ENCODE peak calls at places on chromosomes 11 and 22, in ten cellular contexts. One of them, this sample, is unnamed.

GRCh38 chr11:724063-724732 is 18.2 kb downstream of the EPS8L2 start:
- DNase-seq in GM12878: no peak
- DNase-seq in transverse colon: no peak
- DNase-seq in H1: no peak
- DNase-seq in stomach: no peak
- DNase-seq in K562: peak
- DNase-seq in upper lobe of left lung: no peak
- DNase-seq in ovary: no peak
- DNase-seq in A549: no peak
- DNase-seq in tibial nerve: no peak
- DNase-seq in this sample: no peak

GRCh38 chr22:50278461-50278860 is 8.3 kb upstream of the MAPK11 start:
- DNase-seq in ovary: no peak
- DNase-seq in upper lobe of left lung: no peak
- DNase-seq in H1: no peak
- DNase-seq in GM12878: no peak
- DNase-seq in K562: no peak
- DNase-seq in stomach: no peak
- DNase-seq in A549: no peak
- DNase-seq in transverse colon: no peak
- DNase-seq in tibial nerve: no peak
- DNase-seq in this sample: no peak

GRCh38 chr11:120137611-120138521 is at the start of gene TRIM29:
- DNase-seq in stomach: peak
- DNase-seq in ovary: no peak
- DNase-seq in H1: peak
- DNase-seq in tibial nerve: peak
- DNase-seq in transverse colon: peak
- DNase-seq in A549: no peak
- DNase-seq in upper lobe of left lung: no peak
- DNase-seq in K562: no peak
- DNase-seq in GM12878: no peak
- DNase-seq in this sample: peak

GRCh38 chr11:92556435-92556834 is 331.8 kb downstream of the FAT3 start:
- DNase-seq in transverse colon: no peak
- DNase-seq in A549: no peak
- DNase-seq in K562: no peak
- DNase-seq in ovary: no peak
- DNase-seq in GM12878: no peak
- DNase-seq in tibial nerve: no peak
- DNase-seq in upper lobe of left lung: no peak
- DNase-seq in stomach: no peak
- DNase-seq in H1: no peak
- DNase-seq in this sample: no peak

GRCh38 chr22:27885977-27886842 is 32.8 kb downstream of the PITPNB start:
- DNase-seq in upper lobe of left lung: peak
- DNase-seq in A549: peak
- DNase-seq in K562: peak
- DNase-seq in stomach: peak
- DNase-seq in transverse colon: peak
- DNase-seq in tibial nerve: peak
- DNase-seq in GM12878: no peak
- DNase-seq in ovary: peak
- DNase-seq in H1: peak
- DNase-seq in this sample: no peak

GRCh38 chr11:66847461-66848232 is 4.4 kb downstream of the RCE1 start:
- DNase-seq in transverse colon: no peak
- DNase-seq in GM12878: no peak
- DNase-seq in tibial nerve: no peak
- DNase-seq in ovary: peak
- DNase-seq in stomach: peak
- DNase-seq in H1: no peak
- DNase-seq in K562: no peak
- DNase-seq in A549: no peak
- DNase-seq in upper lobe of left lung: peak
- DNase-seq in this sample: no peak

GRCh38 chr11:32437406-32438345 is 2.3 kb upstream of the WT1 start:
- DNase-seq in upper lobe of left lung: no peak
- DNase-seq in H1: peak
- DNase-seq in K562: no peak
- DNase-seq in GM12878: no peak
- DNase-seq in tibial nerve: no peak
- DNase-seq in transverse colon: no peak
- DNase-seq in ovary: peak
- DNase-seq in A549: no peak
- DNase-seq in stomach: no peak
- DNase-seq in this sample: no peak

GRCh38 chr11:88178211-88178610 is 3.0 kb upstream of the RAB38 start:
- DNase-seq in K562: no peak
- DNase-seq in stomach: no peak
- DNase-seq in ovary: no peak
- DNase-seq in transverse colon: no peak
- DNase-seq in upper lobe of left lung: no peak
- DNase-seq in GM12878: no peak
- DNase-seq in A549: no peak
- DNase-seq in tibial nerve: no peak
- DNase-seq in H1: no peak
- DNase-seq in this sample: no peak

GRCh38 chr22:46945481-46945880 is 183.0 kb downstream of the TBC1D22A start:
- DNase-seq in GM12878: no peak
- DNase-seq in H1: peak
- DNase-seq in A549: no peak
- DNase-seq in upper lobe of left lung: no peak
- DNase-seq in ovary: no peak
- DNase-seq in transverse colon: no peak
- DNase-seq in stomach: no peak
- DNase-seq in tibial nerve: no peak
- DNase-seq in K562: no peak
- DNase-seq in this sample: no peak

GRCh38 chr22:46349681-46350080 is 14.2 kb downstream of the TRMU start:
- DNase-seq in transverse colon: no peak
- DNase-seq in tibial nerve: no peak
- DNase-seq in GM12878: no peak
- DNase-seq in ovary: peak
- DNase-seq in upper lobe of left lung: no peak
- DNase-seq in H1: no peak
- DNase-seq in stomach: no peak
- DNase-seq in A549: no peak
- DNase-seq in K562: no peak
- DNase-seq in this sample: no peak

GRCh38 chr11:75293903-75294302 is 53.3 kb downstream of the TPBGL start:
- DNase-seq in K562: peak
- DNase-seq in transverse colon: no peak
- DNase-seq in upper lobe of left lung: no peak
- DNase-seq in A549: no peak
- DNase-seq in tibial nerve: no peak
- DNase-seq in stomach: no peak
- DNase-seq in ovary: no peak
- DNase-seq in H1: no peak
- DNase-seq in GM12878: no peak
- DNase-seq in this sample: no peak

DNA sequence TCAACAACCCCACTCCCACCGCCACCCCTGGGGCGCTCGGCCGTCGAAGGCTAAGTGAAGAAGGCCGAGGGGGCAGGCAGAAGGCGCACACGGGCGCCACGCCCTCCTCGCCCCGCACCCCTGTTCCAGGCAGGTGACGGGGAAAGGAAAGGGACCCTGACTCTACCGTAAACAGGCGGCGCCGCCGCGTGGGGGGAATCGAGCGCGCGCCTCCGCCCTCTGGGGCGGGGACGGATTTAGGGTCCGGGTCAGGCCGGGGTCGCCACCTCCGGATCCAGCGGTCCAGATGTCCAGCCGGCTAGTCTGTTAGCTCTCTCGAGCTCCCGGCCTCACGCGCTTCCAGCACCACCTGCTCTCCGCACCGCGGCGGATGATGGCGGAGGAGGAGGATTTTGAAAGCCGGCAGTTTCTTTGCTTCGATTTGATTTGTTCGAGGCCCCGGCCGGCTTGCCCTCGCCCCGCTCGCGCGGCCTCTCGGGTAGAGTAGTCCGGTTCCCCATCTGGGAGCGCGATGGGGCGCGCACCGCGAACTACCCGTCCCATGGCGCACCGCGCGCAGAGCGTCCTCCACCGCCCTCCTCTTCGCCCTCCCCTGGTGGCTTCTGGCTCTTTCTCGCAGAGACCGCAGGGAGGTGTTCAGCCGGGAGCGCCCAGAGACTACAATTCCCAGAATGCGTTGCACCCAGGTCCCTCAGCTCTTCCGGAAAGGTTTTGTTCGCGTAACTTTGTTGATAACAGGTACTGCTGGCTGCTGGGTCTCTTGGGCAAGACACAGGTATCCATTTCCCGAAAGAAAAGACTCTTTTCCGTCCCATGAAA is at the start of gene RANGAP1:
- DNase-seq in transverse colon: peak
- DNase-seq in A549: peak
- DNase-seq in K562: peak
- DNase-seq in upper lobe of left lung: peak
- DNase-seq in tibial nerve: peak
- DNase-seq in GM12878: peak
- DNase-seq in ovary: peak
- DNase-seq in stomach: peak
- DNase-seq in H1: peak
- DNase-seq in this sample: peak
- TF ChIP-seq CTCF in transverse colon: peak
- TF ChIP-seq CTCF in A549: no peak
- TF ChIP-seq CTCF in K562: peak
- TF ChIP-seq CTCF in upper lobe of left lung: peak
- TF ChIP-seq CTCF in tibial nerve: no peak
- TF ChIP-seq CTCF in GM12878: peak
- TF ChIP-seq CTCF in ovary: no peak
- TF ChIP-seq CTCF in stomach: peak
- TF ChIP-seq CTCF in H1: no peak
- TF ChIP-seq CTCF in this sample: peak

GRCh38 chr11:4607111-4607510 is 920 bp downstream of the TRIM68 start:
- DNase-seq in GM12878: no peak
- DNase-seq in ovary: no peak
- DNase-seq in transverse colon: no peak
- DNase-seq in H1: no peak
- DNase-seq in tibial nerve: no peak
- DNase-seq in K562: no peak
- DNase-seq in A549: no peak
- DNase-seq in upper lobe of left lung: no peak
- DNase-seq in stomach: no peak
- DNase-seq in this sample: no peak
- TF ChIP-seq EP300 in GM12878: no peak
- TF ChIP-seq EP300 in ovary: no peak
- TF ChIP-seq EP300 in transverse colon: no peak
- TF ChIP-seq EP300 in H1: no peak
- TF ChIP-seq EP300 in tibial nerve: no peak
- TF ChIP-seq EP300 in K562: no peak
- TF ChIP-seq EP300 in A549: no peak
- TF ChIP-seq EP300 in upper lobe of left lung: no peak
- TF ChIP-seq EP300 in stomach: no peak
- TF ChIP-seq EP300 in this sample: no peak

GRCh38 chr11:114447444-114447843 is 8.2 kb downstream of the REXO2 start:
- DNase-seq in A549: no peak
- DNase-seq in tibial nerve: no peak
- DNase-seq in ovary: no peak
- DNase-seq in stomach: no peak
- DNase-seq in GM12878: no peak
- DNase-seq in transverse colon: no peak
- DNase-seq in H1: no peak
- DNase-seq in upper lobe of left lung: no peak
- DNase-seq in K562: no peak
- DNase-seq in this sample: no peak
- TF ChIP-seq POLR2A in A549: no peak
- TF ChIP-seq POLR2A in tibial nerve: no peak
- TF ChIP-seq POLR2A in ovary: no peak
- TF ChIP-seq POLR2A in stomach: no peak
- TF ChIP-seq POLR2A in GM12878: no peak
- TF ChIP-seq POLR2A in transverse colon: no peak
- TF ChIP-seq POLR2A in H1: no peak
- TF ChIP-seq POLR2A in upper lobe of left lung: no peak
- TF ChIP-seq POLR2A in K562: no peak
- TF ChIP-seq POLR2A in this sample: no peak

GRCh38 chr22:21641417-21641794 is 696 bp upstream of the SDF2L1 start:
- DNase-seq in transverse colon: peak
- DNase-seq in K562: peak
- DNase-seq in stomach: peak
- DNase-seq in tibial nerve: peak
- DNase-seq in ovary: no peak
- DNase-seq in GM12878: no peak
- DNase-seq in H1: peak
- DNase-seq in upper lobe of left lung: peak
- DNase-seq in A549: peak
- DNase-seq in this sample: no peak

GRCh38 chr22:21641795-21642583 is at the start of gene SDF2L1:
- DNase-seq in tibial nerve: peak
- DNase-seq in H1: peak
- DNase-seq in GM12878: peak
- DNase-seq in A549: peak
- DNase-seq in transverse colon: peak
- DNase-seq in K562: peak
- DNase-seq in ovary: peak
- DNase-seq in stomach: peak
- DNase-seq in upper lobe of left lung: peak
- DNase-seq in this sample: peak

GRCh38 chr22:21640810-21641209 is 1.3 kb upstream of the SDF2L1 start:
- DNase-seq in ovary: no peak
- DNase-seq in tibial nerve: no peak
- DNase-seq in A549: no peak
- DNase-seq in stomach: no peak
- DNase-seq in transverse colon: no peak
- DNase-seq in GM12878: no peak
- DNase-seq in K562: peak
- DNase-seq in H1: no peak
- DNase-seq in upper lobe of left lung: no peak
- DNase-seq in this sample: no peak

GRCh38 chr22:21642584-21643448 is 714 bp downstream of the SDF2L1 start:
- DNase-seq in GM12878: no peak
- DNase-seq in tibial nerve: no peak
- DNase-seq in stomach: peak
- DNase-seq in K562: peak
- DNase-seq in transverse colon: peak
- DNase-seq in A549: peak
- DNase-seq in ovary: no peak
- DNase-seq in upper lobe of left lung: peak
- DNase-seq in H1: peak
- DNase-seq in this sample: no peak

GRCh38 chr22:21643533-21644357 is 1.6 kb downstream of the SDF2L1 start:
- DNase-seq in upper lobe of left lung: no peak
- DNase-seq in transverse colon: no peak
- DNase-seq in GM12878: no peak
- DNase-seq in stomach: no peak
- DNase-seq in H1: no peak
- DNase-seq in K562: peak
- DNase-seq in tibial nerve: no peak
- DNase-seq in ovary: no peak
- DNase-seq in A549: no peak
- DNase-seq in this sample: no peak
- TF ChIP-seq CTCF in upper lobe of left lung: no peak
- TF ChIP-seq CTCF in transverse colon: no peak
- TF ChIP-seq CTCF in GM12878: peak
- TF ChIP-seq CTCF in stomach: no peak
- TF ChIP-seq CTCF in H1: no peak
- TF ChIP-seq CTCF in K562: no peak
- TF ChIP-seq CTCF in tibial nerve: no peak
- TF ChIP-seq CTCF in ovary: no peak
- TF ChIP-seq CTCF in A549: no peak
- TF ChIP-seq CTCF in this sample: no peak

GRCh38 chr11:64139045-64139444 is 26.9 kb downstream of the MACROD1 start:
- DNase-seq in H1: no peak
- DNase-seq in transverse colon: no peak
- DNase-seq in tibial nerve: no peak
- DNase-seq in ovary: no peak
- DNase-seq in upper lobe of left lung: no peak
- DNase-seq in stomach: no peak
- DNase-seq in GM12878: no peak
- DNase-seq in K562: no peak
- DNase-seq in A549: no peak
- DNase-seq in this sample: no peak
- TF ChIP-seq EP300 in H1: no peak
- TF ChIP-seq EP300 in transverse colon: no peak
- TF ChIP-seq EP300 in tibial nerve: no peak
- TF ChIP-seq EP300 in ovary: no peak
- TF ChIP-seq EP300 in upper lobe of left lung: no peak
- TF ChIP-seq EP300 in stomach: no peak
- TF ChIP-seq EP300 in GM12878: no peak
- TF ChIP-seq EP300 in K562: no peak
- TF ChIP-seq EP300 in A549: no peak
- TF ChIP-seq EP300 in this sample: no peak